ENCODE peak calls at places on chromosomes 1 and 21, in five cellular contexts. H is AG04449, O is HFFc6, Q is PC-3, L is AG10803. R is an unnamed sample.

GRCh38 chr1:210696709-210697108 is 368.0 kb downstream of the HHAT start:
- DNase-seq in L (no peak), H (no peak), O (peak; percentile 11), Q (no peak), R (no peak)

GRCh38 chr21:30408782-30409494 is 13.1 kb downstream of the KRTAP13-1 start:
- DNase-seq in L (peak; percentile 22), Q (peak; percentile 93), H (no peak), O (no peak), R (no peak)

GRCh38 chr1:200038987-200039848 is 11.7 kb downstream of the NR5A2 start:
- DNase-seq in O (no peak), H (no peak), L (peak; percentile 29), Q (peak; percentile 71), R (no peak)

GRCh38 chr1:231232870-231233734 is 7.9 kb upstream of the GNPAT start:
- DNase-seq in Q (no peak), L (no peak), O (no peak), H (no peak), R (no peak)

GRCh38 chr1:244106837-244107491 is 55.9 kb downstream of the ZBTB18 start:
- DNase-seq in Q (no peak), O (no peak), L (no peak), H (no peak), R (no peak)

GRCh38 chr1:96365596-96365995 is 356.0 kb upstream of the PTBP2 start:
- DNase-seq in L (no peak), H (no peak), Q (no peak), O (no peak), R (no peak)

GRCh38 chr1:245096330-245097066 is 58.3 kb upstream of the KIF26B start:
- DNase-seq in Q (no peak), O (no peak), L (no peak), H (no peak), R (peak; percentile 51)

GRCh38 chr1:100767176-100767876 is 47.8 kb downstream of the VCAM1 start:
- DNase-seq in O (no peak), Q (peak; percentile 52), H (no peak), L (peak; percentile 25), R (no peak)

GRCh38 chr21:19122371-19122770 is 718.8 kb upstream of the TMPRSS15 start:
- DNase-seq in L (no peak), O (no peak), Q (no peak), H (no peak), R (no peak)

GRCh38 chr1:32924881-32925344 is 23.7 kb upstream of the TMEM54 start:
- DNase-seq in O (no peak), H (no peak), Q (no peak), L (no peak), R (no peak)

GRCh38 chr1:211591980-211592493 is 13.1 kb upstream of the SLC30A1 start:
- DNase-seq in H (no peak), L (peak; percentile 80), Q (peak; percentile 66), O (peak; percentile 71), R (no peak)

GRCh38 chr1:224435318-224435763 is 744 bp upstream of the WDR26 start:
- DNase-seq in H (peak; percentile 67), L (peak; percentile 84), O (peak; percentile 91), Q (peak; percentile 65), R (no peak)

GRCh38 chr1:228170666-228171065 is 5.1 kb downstream of the IBA57 start:
- DNase-seq in L (no peak), Q (no peak), H (no peak), O (no peak), R (no peak)

GRCh38 chr1:3891329-3891867 is 8.7 kb downstream of the C1orf174 start:
- DNase-seq in L (no peak), O (no peak), H (no peak), Q (no peak), R (no peak)

GRCh38 chr1:161131721-161132409 is 602 bp downstream of the DEDD start:
- DNase-seq in H (no peak), L (peak; percentile 29), Q (no peak), O (peak; percentile 33), R (no peak)

GRCh38 chr1:228081578-228082259 is 789 bp upstream of the ARF1 start:
- DNase-seq in O (no peak), Q (peak; percentile 44), H (no peak), L (no peak), R (no peak)

GRCh38 chr1:27536767-27537166 is 46.8 kb upstream of the WASF2 start:
- DNase-seq in H (no peak), O (peak; percentile 78), Q (no peak), L (peak; percentile 85), R (no peak)

GRCh38 chr1:203044546-203044975 is 18.3 kb downstream of the PPFIA4 start:
- DNase-seq in O (no peak), L (no peak), H (no peak), Q (no peak), R (no peak)

GRCh38 chr1:19429611-19430010 is 55.7 kb downstream of the CAPZB start:
- DNase-seq in L (no peak), H (no peak), Q (no peak), O (no peak), R (no peak)

GRCh38 chr1:1088801-1089680 is 14.9 kb upstream of the RNF223 start:
- DNase-seq in Q (no peak), H (no peak), L (no peak), O (no peak), R (peak; percentile 84)

GRCh38 chr21:28436286-28436932 is 556.3 kb downstream of the LTN1 start:
- DNase-seq in L (no peak), Q (peak; percentile 79), O (peak; percentile 61), H (no peak), R (no peak)

GRCh38 chr1:2544875-2545638 is 11.1 kb upstream of the TNFRSF14 start:
- DNase-seq in H (no peak), O (no peak), L (no peak), Q (no peak), R (no peak)

DNA sequence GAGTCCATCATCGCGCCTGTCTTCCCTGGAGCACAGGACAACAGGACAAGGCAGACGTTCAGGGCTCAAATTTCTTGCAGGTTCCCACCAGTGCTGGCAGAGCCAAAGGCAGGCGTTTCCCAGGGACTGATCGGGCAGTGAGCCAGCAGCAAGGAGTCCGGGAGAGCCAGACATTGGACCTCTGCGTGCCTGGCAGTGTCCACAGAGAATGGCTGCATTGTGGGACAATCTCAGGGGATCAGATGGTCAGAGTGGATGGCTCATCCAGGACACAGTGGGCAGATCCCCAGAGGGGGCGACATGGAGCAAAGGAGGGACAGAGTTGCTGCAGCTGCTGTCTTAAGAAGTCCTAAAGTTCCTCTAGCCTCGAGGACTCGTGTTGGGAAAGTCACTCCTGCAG is 4.6 kb downstream of the TMEM63A start:
- DNase-seq in H (no peak), Q (peak; percentile 58), O (peak; percentile 44), L (peak; percentile 61), R (no peak)
- TF ChIP-seq CTCF in H (peak; percentile 65), Q (peak; percentile 79), O (peak; percentile 71), L (peak; percentile 69), R (peak; percentile 59)

GRCh38 chr1:229409616-229410369 is 24.1 kb downstream of the ACTA1 start:
- DNase-seq in H (no peak), O (no peak), L (no peak), Q (no peak), R (no peak)

GRCh38 chr1:229408458-229409037 is 25.3 kb downstream of the ACTA1 start:
- DNase-seq in Q (peak; percentile 37), H (no peak), O (peak; percentile 64), L (peak; percentile 40), R (no peak)

GRCh38 chr1:229406798-229407197 is 27.1 kb downstream of the ACTA1 start:
- DNase-seq in O (no peak), H (no peak), L (no peak), Q (no peak), R (no peak)

GRCh38 chr1:229410370-229410691 is 23.6 kb downstream of the ACTA1 start:
- DNase-seq in L (no peak), Q (no peak), H (no peak), O (no peak), R (no peak)

GRCh38 chr1:229407206-229408026 is 26.5 kb downstream of the ACTA1 start:
- DNase-seq in O (no peak), H (no peak), L (no peak), Q (no peak), R (no peak)
- TF ChIP-seq CTCF in O (no peak), H (no peak), L (no peak), Q (no peak), R (no peak)

DNA sequence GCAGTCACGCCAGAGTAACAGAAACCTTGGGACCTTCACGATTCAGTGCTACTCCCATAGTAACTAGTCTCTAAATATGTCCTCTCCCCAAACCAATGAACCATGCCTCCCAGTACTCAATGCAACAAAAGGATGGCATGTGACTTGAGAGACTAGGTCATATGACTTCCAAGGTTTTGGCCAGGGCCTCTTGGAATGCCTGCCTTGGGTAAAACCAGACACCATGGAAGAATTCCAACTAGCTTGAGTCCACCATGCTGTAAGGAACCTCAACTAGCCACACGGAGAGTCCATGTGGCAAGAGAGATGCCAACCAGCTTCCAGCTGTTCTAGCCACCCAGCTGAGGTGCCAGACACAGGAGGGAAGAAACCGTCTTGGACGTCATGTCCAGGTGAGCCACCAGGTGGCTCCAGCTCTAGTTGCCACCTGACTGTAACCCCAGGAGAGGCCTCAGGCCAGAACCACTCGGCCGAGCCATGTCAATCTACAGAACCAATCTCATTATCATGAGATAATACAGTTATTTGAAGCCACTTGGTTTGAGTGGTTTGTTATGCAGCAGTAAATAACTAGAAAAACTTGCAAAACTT is 115.0 kb downstream of the SYF2 start:
- DNase-seq in Q (peak; percentile 66), H (no peak), L (no peak), O (no peak), R (no peak)
- TF ChIP-seq CTCF in Q (peak; percentile 68), H (no peak), L (no peak), O (peak; percentile 59), R (peak; percentile 10)

DNA sequence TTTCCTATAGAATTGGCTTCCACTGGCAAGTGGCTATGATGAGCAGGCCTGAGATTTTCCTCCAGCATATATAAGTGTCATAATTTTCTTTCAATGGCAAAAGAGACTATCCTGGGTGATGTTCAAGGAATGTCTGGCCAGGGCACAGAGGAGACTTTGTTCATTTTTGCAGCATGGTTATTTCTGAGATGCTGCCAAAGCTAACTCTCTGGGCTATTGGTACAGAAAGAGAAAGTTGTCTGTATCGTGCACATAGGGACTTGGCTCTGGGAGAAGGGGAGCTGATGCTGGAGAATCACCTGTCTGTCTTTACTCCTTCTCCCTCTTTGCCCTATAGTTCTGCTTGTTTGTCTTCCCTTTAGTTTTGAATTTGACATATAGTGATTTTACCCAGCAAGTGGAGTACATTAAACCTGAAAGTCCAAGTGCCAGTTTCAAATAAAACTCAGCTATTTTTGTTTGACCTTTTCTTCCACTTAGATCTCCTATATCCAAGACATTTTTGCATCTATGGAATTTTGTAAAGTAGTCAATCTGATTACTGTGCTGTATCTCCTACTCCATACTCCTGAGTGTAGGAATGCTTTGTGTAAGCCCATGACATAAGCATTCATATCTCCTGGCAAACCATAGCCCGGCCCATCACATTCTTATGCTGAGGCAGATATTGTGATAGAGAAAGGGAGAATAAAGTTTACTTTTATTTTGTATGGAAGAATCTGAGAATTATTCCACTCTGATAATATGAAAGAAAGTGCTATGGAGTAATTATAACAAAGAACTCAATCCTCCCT is 3.9 kb downstream of the FNDC7 start:
- DNase-seq in H (no peak), L (peak; percentile 31), O (no peak), Q (no peak), R (no peak)
- TF ChIP-seq CTCF in H (no peak), L (no peak), O (no peak), Q (no peak), R (no peak)

R was measured in osteocyte.